ENCODE peak calls at places on chromosomes 7 and 10, in four cellular contexts. A is HepG2, I is H1, T is GM12878. F is an unnamed sample. For H3K4me1, the result is how much of the 10 kb centered on the place peaks cover.

GRCh38 chr7:102103027-102103372 is 183.7 kb upstream of the SH2B2 start:
- DNase-seq in A (no peak), I (no peak), T (no peak), F (no peak)

GRCh38 chr10:62708569-62708968 is 96.0 kb upstream of the ADO start:
- DNase-seq in A (no peak), I (no peak), T (peak), F (no peak)

GRCh38 chr7:127667751-127668530 is 15.9 kb downstream of the SND1 start:
- DNase-seq in A (no peak), I (no peak), T (no peak), F (no peak)

GRCh38 chr7:11373546-11374142 is 400.0 kb downstream of the PHF14 start:
- DNase-seq in A (peak), I (no peak), T (no peak), F (no peak)

GRCh38 chr7:106613861-106614560 is 46.9 kb downstream of the CCDC71L start:
- DNase-seq in A (no peak), I (no peak), T (no peak), F (no peak)

GRCh38 chr10:114042895-114043531 is 653 bp upstream of the ADRB1 start:
- DNase-seq in A (no peak), I (no peak), T (no peak), F (peak)

GRCh38 chr10:102400061-102400460 is 4.6 kb downstream of the NFKB2 start:
- DNase-seq in A (no peak), I (no peak), T (no peak), F (no peak)

GRCh38 chr10:470339-471003 is 219.0 kb downstream of the DIP2C start:
- DNase-seq in A (no peak), I (no peak), T (no peak), F (no peak)

GRCh38 chr10:3944591-3944990 is 159.6 kb upstream of the KLF6 start:
- DNase-seq in A (no peak), I (no peak), T (no peak), F (no peak)

GRCh38 chr7:74424291-74424880 is 29.3 kb upstream of the GTF2IRD1 start:
- DNase-seq in A (no peak), I (no peak), T (no peak), F (no peak)

GRCh38 chr10:35910234-35910633 is 268.1 kb upstream of the FZD8 start:
- DNase-seq in A (no peak), I (no peak), T (no peak), F (no peak)

GRCh38 chr7:99380823-99381663 is 6.5 kb downstream of the ARPC1B start:
- DNase-seq in A (peak), I (no peak), T (peak), F (no peak)

GRCh38 chr7:5426226-5426475 is 2.5 kb upstream of the TNRC18 start:
- DNase-seq in A (no peak), I (no peak), T (no peak), F (no peak)
- H3K4me1 ChIP-seq in A (under half), I (under half), T (under half), F (under half)

GRCh38 chr7:55438765-55439525 is 73.8 kb downstream of the LANCL2 start:
- DNase-seq in A (no peak), I (no peak), T (no peak), F (no peak)

GRCh38 chr7:55438085-55438764 is 73.1 kb downstream of the LANCL2 start:
- DNase-seq in A (no peak), I (no peak), T (no peak), F (no peak)

GRCh38 chr7:55436457-55436856 is 71.3 kb downstream of the LANCL2 start:
- DNase-seq in A (no peak), I (no peak), T (no peak), F (no peak)

GRCh38 chr7:55435466-55435865 is 70.3 kb downstream of the LANCL2 start:
- DNase-seq in A (no peak), I (no peak), T (no peak), F (no peak)

DNA sequence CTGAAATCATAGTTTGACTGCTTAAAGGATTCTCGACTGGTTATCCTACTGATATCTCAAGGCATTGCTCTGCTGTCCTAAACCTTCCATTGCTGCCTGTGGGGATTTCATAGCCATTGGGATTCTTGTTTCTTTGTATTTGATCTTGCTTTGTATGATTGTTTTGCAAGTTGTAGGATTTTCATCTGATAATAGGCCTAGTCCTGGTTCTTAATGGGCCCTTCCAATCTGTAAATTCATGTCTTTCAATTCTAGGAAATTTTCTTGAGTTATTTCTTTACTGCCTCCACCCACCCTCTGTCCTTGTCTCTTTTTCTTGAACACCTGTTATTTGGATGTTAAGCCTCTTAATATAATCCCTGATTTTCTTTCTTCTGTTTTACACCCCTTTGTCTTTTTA is 72.2 kb downstream of the LANCL2 start:
- DNase-seq in A (no peak), I (no peak), T (no peak), F (no peak)
- TF ChIP-seq ZNF274 in A (no peak), I (no peak), T (no peak), F (no peak)

DNA sequence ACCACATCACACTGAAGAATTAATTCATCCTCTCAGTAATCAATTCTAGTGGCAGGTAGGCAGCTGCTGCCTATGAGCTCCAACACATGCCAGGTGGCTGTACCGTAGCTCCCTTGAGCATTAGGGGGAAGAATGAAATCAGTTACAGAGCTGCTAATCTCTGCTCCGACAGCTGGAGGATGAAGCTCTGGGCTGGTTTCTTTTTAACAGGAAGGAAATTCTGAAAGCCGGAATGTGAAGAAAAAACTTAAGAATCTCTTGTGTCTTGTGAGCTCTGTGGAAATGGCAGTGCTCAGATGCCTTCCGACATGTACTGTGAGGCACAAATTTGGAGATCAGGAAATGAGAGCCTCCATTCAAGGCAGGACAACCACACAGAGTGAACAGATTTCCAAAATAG is 2.8 kb upstream of the AHCYL2 start:
- DNase-seq in A (no peak), I (no peak), T (no peak), F (no peak)
- TF ChIP-seq SUZ12 in A (no peak), I (no peak), T (no peak), F (no peak)

GRCh38 chr10:110398419-110399162 is 93.9 kb upstream of the SMNDC1 start:
- DNase-seq in A (peak), I (no peak), T (no peak), F (peak)

GRCh38 chr10:110395350-110396283 is 90.9 kb upstream of the SMNDC1 start:
- DNase-seq in A (peak), I (no peak), T (peak), F (no peak)

GRCh38 chr10:110399163-110400094 is 94.7 kb upstream of the SMNDC1 start:
- DNase-seq in A (peak), I (no peak), T (no peak), F (no peak)

GRCh38 chr10:110396284-110396651 is 91.5 kb upstream of the SMNDC1 start:
- DNase-seq in A (no peak), I (no peak), T (no peak), F (no peak)

GRCh38 chr10:110397856-110398255 is 93.1 kb upstream of the SMNDC1 start:
- DNase-seq in A (no peak), I (no peak), T (no peak), F (no peak)
- H3K4me1 ChIP-seq in A (under half), I (under half), T (under half), F (under half)

GRCh38 chr7:155984609-155985405 is 172.5 kb upstream of the SHH start:
- DNase-seq in A (no peak), I (no peak), T (no peak), F (no peak)

GRCh38 chr7:155988421-155988820 is 176.2 kb upstream of the SHH start:
- DNase-seq in A (no peak), I (no peak), T (no peak), F (no peak)

GRCh38 chr7:155985518-155986427 is 173.5 kb upstream of the SHH start:
- DNase-seq in A (no peak), I (no peak), T (no peak), F (no peak)

GRCh38 chr7:155986497-155987160 is 174.4 kb upstream of the SHH start:
- DNase-seq in A (no peak), I (no peak), T (no peak), F (no peak)

DNA sequence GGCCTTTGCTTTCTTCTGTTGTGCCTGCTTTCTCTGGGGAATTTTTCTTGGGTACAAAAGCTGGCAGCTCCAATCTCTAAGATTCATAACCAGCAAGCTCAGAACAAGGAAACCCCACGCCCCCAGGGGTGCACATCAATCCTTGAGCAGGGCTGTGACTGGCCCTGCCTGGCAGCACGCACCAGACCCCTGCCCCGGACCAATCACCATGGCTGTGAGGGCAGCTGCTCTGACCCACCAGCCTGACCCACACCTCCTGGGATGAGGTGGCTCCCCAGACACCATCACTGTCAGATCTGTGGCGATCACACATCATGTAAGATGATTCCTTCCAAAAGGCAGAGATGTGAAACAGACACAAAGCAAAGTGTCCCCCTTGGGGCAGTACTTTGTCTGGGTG is 175.4 kb upstream of the SHH start:
- DNase-seq in A (no peak), I (no peak), T (no peak), F (no peak)
- TF ChIP-seq ZNF274 in A (no peak), I (no peak), T (no peak), F (no peak)

GRCh38 chr10:31770307-31770902 is 158.2 kb downstream of the ARHGAP12 start:
- DNase-seq in A (peak), I (no peak), T (no peak), F (no peak)
- TF ChIP-seq SUZ12 in A (no peak), I (no peak), T (no peak), F (no peak)